ENCODE peak calls at places on chromosomes 1 and 21, in eight cellular contexts. R, I, A, W, J, M, X and Z are unnamed samples.

GRCh38 chr1:25573591-25573930 is 30.2 kb downstream of the LDLRAP1 start:
- DNase-seq in J (no peak), I (no peak), R (peak; percentile 62), A (no peak), W (no peak), M (peak; percentile 50), X (no peak), Z (no peak)

GRCh38 chr21:17925000-17925610 is 105.9 kb upstream of the C21orf91 start:
- DNase-seq in X (no peak), R (no peak), A (peak; percentile 55), I (no peak), J (no peak), W (no peak), M (no peak), Z (peak; percentile 60)

GRCh38 chr1:111742938-111743549 is 3.8 kb upstream of the INKA2 start:
- DNase-seq in R (peak; percentile 24), A (no peak), I (no peak), J (no peak), X (peak; percentile 43), W (no peak), M (no peak), Z (no peak)

GRCh38 chr1:192739476-192740184 is 69.2 kb upstream of the RGS2 start:
- DNase-seq in A (no peak), J (no peak), X (no peak), R (no peak), I (no peak), W (no peak), M (no peak), Z (no peak)

GRCh38 chr1:26838474-26839338 is 12.2 kb downstream of the ZDHHC18 start:
- DNase-seq in W (no peak), M (no peak), I (no peak), A (no peak), R (no peak), J (no peak), X (no peak), Z (no peak)

GRCh38 chr1:204418174-204419063 is 6.8 kb upstream of the PPP1R15B start:
- DNase-seq in M (no peak), W (no peak), J (no peak), R (no peak), X (no peak), A (no peak), I (no peak), Z (no peak)

GRCh38 chr1:161115132-161115711 is 2.6 kb downstream of the PFDN2 start:
- DNase-seq in J (no peak), A (no peak), I (no peak), X (no peak), W (no peak), M (no peak), R (no peak), Z (no peak)

GRCh38 chr1:113156368-113156767 is 83.4 kb downstream of the LRIG2 start:
- DNase-seq in A (no peak), W (no peak), X (no peak), R (no peak), J (no peak), I (no peak), M (no peak), Z (no peak)

GRCh38 chr1:172609528-172609927 is 49.4 kb upstream of the FASLG start:
- DNase-seq in A (no peak), M (no peak), X (no peak), R (no peak), J (no peak), I (no peak), W (no peak), Z (no peak)

GRCh38 chr1:6172549-6172948 is 7.6 kb downstream of the CHD5 start:
- DNase-seq in A (no peak), R (no peak), M (no peak), X (no peak), W (no peak), J (no peak), I (no peak), Z (no peak)

GRCh38 chr21:37758997-37759396 is 157.3 kb downstream of the KCNJ6 start:
- DNase-seq in R (no peak), M (peak; percentile 40), X (no peak), I (no peak), J (no peak), A (peak; percentile 28), W (no peak), Z (no peak)

GRCh38 chr1:20373286-20373685 is 82.6 kb downstream of the VWA5B1 start:
- DNase-seq in W (no peak), I (no peak), X (no peak), R (no peak), M (no peak), J (no peak), A (no peak), Z (no peak)

GRCh38 chr21:16002872-16003466 is 273.2 kb downstream of the USP25 start:
- DNase-seq in A (no peak), X (no peak), R (no peak), J (no peak), W (no peak), M (no peak), I (no peak), Z (no peak)

GRCh38 chr1:67784545-67785186 is 48.6 kb downstream of the GNG12 start:
- DNase-seq in R (no peak), I (no peak), W (no peak), M (no peak), A (no peak), X (no peak), J (no peak), Z (no peak)

GRCh38 chr21:16085436-16085835 is 355.7 kb downstream of the USP25 start:
- DNase-seq in X (no peak), A (no peak), J (no peak), R (no peak), M (no peak), I (no peak), W (no peak), Z (no peak)

GRCh38 chr1:89262643-89263042 is 10.0 kb downstream of the GBP5 start:
- DNase-seq in J (no peak), X (no peak), A (no peak), R (no peak), I (no peak), M (no peak), W (no peak), Z (no peak)
- H3K4me3 ChIP-seq in J (no peak overlapping the region), X (no peak overlapping the region), A (no peak overlapping the region), R (peak overlapping the region; percentile 33), I (peak overlapping the region; percentile 48), M (no peak overlapping the region), W (peak overlapping the region; percentile 30), Z (no peak overlapping the region)

DNA sequence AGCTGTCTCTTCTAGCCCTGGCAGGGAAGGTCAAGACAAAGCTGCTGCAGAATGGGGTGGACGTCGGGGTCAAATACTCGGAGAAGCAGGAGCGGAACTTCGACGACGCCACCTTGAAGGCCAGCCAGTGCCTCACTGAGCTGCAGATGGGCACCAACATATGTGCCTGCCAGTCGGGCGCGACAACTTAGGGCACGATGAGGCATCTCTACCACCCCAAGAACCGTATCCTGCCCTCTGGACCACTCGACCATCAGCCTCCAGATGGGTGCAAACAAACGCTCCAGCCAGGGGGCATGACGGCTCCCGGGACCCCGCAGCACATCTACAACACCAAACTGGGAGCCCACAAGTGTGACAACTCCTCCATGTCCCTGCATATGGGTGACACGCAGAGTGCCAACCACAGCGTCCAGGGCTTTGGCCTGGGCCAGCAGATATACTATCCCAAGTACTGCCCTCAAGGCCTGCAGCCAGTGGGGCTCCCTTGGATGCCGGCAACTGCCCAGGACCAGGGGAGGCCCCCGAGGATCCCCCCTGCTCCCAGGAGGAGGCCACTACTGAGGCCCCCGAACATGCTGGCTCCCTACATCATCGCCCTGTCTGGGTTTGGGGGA is 42.5 kb upstream of the POGK start:
- DNase-seq in J (no peak), W (peak; percentile 22), M (no peak), I (no peak), R (no peak), A (no peak), X (no peak), Z (no peak)
- H3K27ac ChIP-seq in J (no peak overlapping the region), W (no peak overlapping the region), M (no peak overlapping the region), I (no peak overlapping the region), R (no peak overlapping the region), A (no peak overlapping the region), X (no peak overlapping the region), Z (no peak overlapping the region)

GRCh38 chr1:234963180-234963903 is 165.3 kb downstream of the TOMM20 start:
- DNase-seq in M (peak; percentile 90), J (no peak), I (peak; percentile 82), W (peak; percentile 91), R (peak; percentile 95), A (peak; percentile 55), X (peak; percentile 86), Z (no peak)

GRCh38 chr1:234963904-234964702 is 164.5 kb downstream of the TOMM20 start:
- DNase-seq in M (no peak), I (peak; percentile 69), R (no peak), A (no peak), J (no peak), W (peak; percentile 78), X (peak; percentile 62), Z (no peak)

GRCh38 chr1:234961468-234962339 is 166.9 kb downstream of the TOMM20 start:
- DNase-seq in X (peak; percentile 68), W (no peak), M (no peak), R (no peak), A (peak; percentile 69), J (no peak), I (no peak), Z (no peak)

GRCh38 chr1:234960722-234961467 is 167.7 kb downstream of the TOMM20 start:
- DNase-seq in M (peak; percentile 55), W (no peak), R (no peak), A (peak; percentile 77), J (no peak), X (peak; percentile 72), I (no peak), Z (no peak)

GRCh38 chr1:234962340-234962989 is 166.2 kb downstream of the TOMM20 start:
- DNase-seq in M (peak; percentile 61), J (no peak), I (no peak), A (no peak), W (no peak), R (no peak), X (peak; percentile 85), Z (no peak)
- H3K4me3 ChIP-seq in M (no peak overlapping the region), J (no peak overlapping the region), I (peak overlapping the region; percentile 18), A (no peak overlapping the region), W (peak overlapping the region; percentile 23), R (peak overlapping the region; percentile 3), X (peak overlapping the region; percentile 21), Z (no peak overlapping the region)

GRCh38 chr1:234565132-234565531 is 44.8 kb downstream of the IRF2BP2 start:
- DNase-seq in A (no peak), J (no peak), I (no peak), X (no peak), W (no peak), M (no peak), R (no peak), Z (no peak)
- H3K27ac ChIP-seq in A (no peak overlapping the region), J (no peak overlapping the region), I (no peak overlapping the region), X (no peak overlapping the region), W (no peak overlapping the region), M (no peak overlapping the region), R (no peak overlapping the region), Z (peak overlapping the region; percentile 67)

GRCh38 chr1:247112479-247112781 is 8.3 kb upstream of the ZNF669 start:
- DNase-seq in I (no peak), R (no peak), A (no peak), M (no peak), X (no peak), W (no peak), J (no peak), Z (no peak)
- H3K4me3 ChIP-seq in I (peak overlapping the region; percentile 88), R (peak overlapping the region; percentile 61), A (peak overlapping the region; percentile 66), M (peak overlapping the region; percentile 65), X (peak overlapping the region; percentile 84), W (peak overlapping the region; percentile 71), J (peak overlapping the region; percentile 82), Z (peak overlapping the region; percentile 69)